ENCODE peak calls at places on chromosome 7, in four cellular contexts. One of them, this sample, is unnamed.
A peak's percentile ranks its signal among the peaks of the same experiment; 100 is the strongest.

GRCh38 chr7:158587425-158588084 is at the start of gene PTPRN2:
- DNase-seq in neural crest cell: peak; percentile 59
- DNase-seq in naive thymus-derived CD8-positive, alpha-beta T cell: peak; percentile 58
- DNase-seq in adipocyte: peak; percentile 89
- DNase-seq in this sample: peak; percentile 100

GRCh38 chr7:98797150-98797549 is 72.7 kb downstream of the TMEM130 start:
- DNase-seq in neural crest cell: no peak
- DNase-seq in adipocyte: no peak
- DNase-seq in naive thymus-derived CD8-positive, alpha-beta T cell: no peak
- DNase-seq in this sample: no peak

GRCh38 chr7:101924171-101924570 is 106.7 kb downstream of the CUX1 start:
- DNase-seq in adipocyte: peak; percentile 62
- DNase-seq in naive thymus-derived CD8-positive, alpha-beta T cell: no peak
- DNase-seq in neural crest cell: no peak
- DNase-seq in this sample: peak; percentile 40

GRCh38 chr7:49911906-49912305 is 138.5 kb downstream of the VWC2 start:
- DNase-seq in naive thymus-derived CD8-positive, alpha-beta T cell: no peak
- DNase-seq in adipocyte: no peak
- DNase-seq in neural crest cell: no peak
- DNase-seq in this sample: no peak

GRCh38 chr7:90421648-90422047 is 18.4 kb downstream of the CLDN12 start:
- DNase-seq in neural crest cell: no peak
- DNase-seq in naive thymus-derived CD8-positive, alpha-beta T cell: no peak
- DNase-seq in adipocyte: no peak
- DNase-seq in this sample: no peak

GRCh38 chr7:30665449-30665848 is 16.8 kb downstream of the CRHR2 start:
- DNase-seq in neural crest cell: no peak
- DNase-seq in naive thymus-derived CD8-positive, alpha-beta T cell: no peak
- DNase-seq in adipocyte: no peak
- DNase-seq in this sample: no peak

GRCh38 chr7:106855540-106856132 is 9.4 kb upstream of the PIK3CG start:
- DNase-seq in neural crest cell: no peak
- DNase-seq in naive thymus-derived CD8-positive, alpha-beta T cell: no peak
- DNase-seq in adipocyte: no peak
- DNase-seq in this sample: no peak

GRCh38 chr7:45220846-45221245 is 63.3 kb downstream of the RAMP3 start:
- DNase-seq in neural crest cell: no peak
- DNase-seq in adipocyte: no peak
- DNase-seq in naive thymus-derived CD8-positive, alpha-beta T cell: no peak
- DNase-seq in this sample: no peak

GRCh38 chr7:741191-741671 is 14.2 kb upstream of the PRKAR1B start:
- DNase-seq in adipocyte: no peak
- DNase-seq in neural crest cell: no peak
- DNase-seq in naive thymus-derived CD8-positive, alpha-beta T cell: no peak
- DNase-seq in this sample: no peak

GRCh38 chr7:70066844-70067243 is 468.6 kb downstream of the AUTS2 start:
- DNase-seq in adipocyte: no peak
- DNase-seq in neural crest cell: no peak
- DNase-seq in naive thymus-derived CD8-positive, alpha-beta T cell: no peak
- DNase-seq in this sample: no peak

GRCh38 chr7:111750168-111750715 is 187.9 kb upstream of the IMMP2L start:
- DNase-seq in naive thymus-derived CD8-positive, alpha-beta T cell: no peak
- DNase-seq in adipocyte: peak; percentile 15
- DNase-seq in neural crest cell: no peak
- DNase-seq in this sample: no peak

GRCh38 chr7:111424768-111425167 is 137.5 kb downstream of the IMMP2L start:
- DNase-seq in neural crest cell: no peak
- DNase-seq in adipocyte: peak; percentile 44
- DNase-seq in naive thymus-derived CD8-positive, alpha-beta T cell: no peak
- DNase-seq in this sample: no peak

GRCh38 chr7:108311446-108312168 is 144.6 kb downstream of the NRCAM start:
- DNase-seq in adipocyte: peak; percentile 69
- DNase-seq in neural crest cell: no peak
- DNase-seq in naive thymus-derived CD8-positive, alpha-beta T cell: no peak
- DNase-seq in this sample: no peak

GRCh38 chr7:138917771-138918170 is 63.4 kb downstream of the KIAA1549 start:
- DNase-seq in neural crest cell: no peak
- DNase-seq in naive thymus-derived CD8-positive, alpha-beta T cell: no peak
- DNase-seq in adipocyte: no peak
- DNase-seq in this sample: peak; percentile 11

GRCh38 chr7:157851501-157852067 is 514.8 kb downstream of the DNAJB6 start:
- DNase-seq in neural crest cell: peak; percentile 65
- DNase-seq in naive thymus-derived CD8-positive, alpha-beta T cell: peak; percentile 52
- DNase-seq in adipocyte: no peak
- DNase-seq in this sample: no peak

GRCh38 chr7:102044984-102045673 is 227.7 kb downstream of the CUX1 start:
- DNase-seq in naive thymus-derived CD8-positive, alpha-beta T cell: no peak
- DNase-seq in neural crest cell: no peak
- DNase-seq in adipocyte: peak; percentile 96
- DNase-seq in this sample: no peak

GRCh38 chr7:106041140-106041717 is 70.9 kb downstream of the SYPL1 start:
- DNase-seq in naive thymus-derived CD8-positive, alpha-beta T cell: peak; percentile 21
- DNase-seq in adipocyte: peak; percentile 46
- DNase-seq in neural crest cell: peak; percentile 59
- DNase-seq in this sample: peak; percentile 87

GRCh38 chr7:23206511-23206867 is 24.6 kb downstream of the NUP42 start:
- DNase-seq in naive thymus-derived CD8-positive, alpha-beta T cell: no peak
- DNase-seq in adipocyte: no peak
- DNase-seq in neural crest cell: no peak
- DNase-seq in this sample: no peak